ENCODE peak calls at places on chromosomes 2 and 18, in seven cellular contexts. X is NCI-H748 treated with DMSO at 0.1 percent for 48 hours; O is activated naive CD8-positive, alpha-beta T cell treated with anti-CD3 and anti-CD28 coated beads, Interleukin-2, amount 50 U/mL, for 24 hours; A is stimulated activated CD4-positive, alpha-beta T cell treated with anti-CD3 and anti-CD28 coated beads, Interleukin-2, amount 100 ng/mL, for 24 hours; H is NAMALWA; F is head of caudate nucleus; Y is PC-9. G is an unnamed sample.

GRCh38 chr2:171432969-171433762 is 624 bp downstream of the METTL8 start:
- DNase-seq in X (peak), O (peak), A (peak), H (peak), F (peak), Y (peak), G (peak)

GRCh38 chr2:235021752-235022151 is 69.9 kb downstream of the SH3BP4 start:
- DNase-seq in X (no peak), O (no peak), A (no peak), H (no peak), F (no peak), Y (peak), G (no peak)

GRCh38 chr2:96146881-96147592 is 1.8 kb upstream of the DUSP2 start:
- DNase-seq in X (no peak), O (no peak), A (no peak), H (no peak), F (no peak), Y (no peak), G (no peak)

GRCh38 chr18:74896390-74896991 is 298.8 kb downstream of the ZNF407 start:
- DNase-seq in X (peak), O (no peak), A (peak), H (peak), F (peak), Y (peak), G (peak)

GRCh38 chr2:146982393-146982846 is 862.4 kb upstream of the ACVR2A start:
- DNase-seq in X (no peak), O (no peak), A (no peak), H (no peak), F (no peak), Y (no peak), G (no peak)

GRCh38 chr2:38064805-38065501 is 11.0 kb downstream of the CYP1B1 start:
- DNase-seq in X (no peak), O (no peak), A (no peak), H (no peak), F (no peak), Y (no peak), G (no peak)

GRCh38 chr2:63047193-63047533 is 3.5 kb upstream of the OTX1 start:
- DNase-seq in X (no peak), O (no peak), A (no peak), H (no peak), F (no peak), Y (no peak), G (no peak)

GRCh38 chr2:169452080-169452479 is 27.2 kb upstream of the BBS5 start:
- DNase-seq in X (peak), O (no peak), A (no peak), H (peak), F (no peak), Y (no peak), G (no peak)

GRCh38 chr18:74784791-74785190 is 187.1 kb downstream of the ZNF407 start:
- DNase-seq in X (peak), O (no peak), A (no peak), H (no peak), F (no peak), Y (no peak), G (no peak)

GRCh38 chr2:169504651-169505050 is 4.9 kb upstream of the KLHL41 start:
- DNase-seq in X (no peak), O (no peak), A (no peak), H (no peak), F (no peak), Y (no peak), G (no peak)

GRCh38 chr2:183927367-183928355 is 670.7 kb upstream of the ZNF804A start:
- DNase-seq in X (no peak), O (no peak), A (no peak), H (no peak), F (no peak), Y (no peak), G (no peak)

GRCh38 chr18:54357082-54357659 is 487 bp downstream of the STARD6 start:
- DNase-seq in X (peak), O (no peak), A (no peak), H (no peak), F (peak), Y (no peak), G (peak)

GRCh38 chr2:145546091-145546490 is 1026.2 kb upstream of the ZEB2 start:
- DNase-seq in X (no peak), O (no peak), A (no peak), H (no peak), F (no peak), Y (no peak), G (no peak)

GRCh38 chr2:160425394-160425793 is 68.2 kb downstream of the RBMS1 start:
- DNase-seq in X (no peak), O (no peak), A (no peak), H (no peak), F (no peak), Y (no peak), G (no peak)

GRCh38 chr2:30758315-30758714 is 48.9 kb downstream of the CAPN13 start:
- DNase-seq in X (no peak), O (no peak), A (no peak), H (no peak), F (no peak), Y (no peak), G (no peak)

GRCh38 chr18:24497052-24497754 is 36.8 kb downstream of the HRH4 start:
- DNase-seq in X (peak), O (no peak), A (no peak), H (no peak), F (no peak), Y (no peak), G (no peak)

GRCh38 chr2:37825586-37825985 is 99.5 kb upstream of the RMDN2 start:
- DNase-seq in X (no peak), O (no peak), A (no peak), H (no peak), F (no peak), Y (no peak), G (no peak)

GRCh38 chr2:158405341-158405740 is 51.2 kb downstream of the CCDC148 start:
- DNase-seq in X (no peak), O (no peak), A (no peak), H (no peak), F (no peak), Y (no peak), G (no peak)

GRCh38 chr2:175167076-175167791 is 769 bp downstream of the ATF2 start:
- DNase-seq in X (peak), O (peak), A (peak), H (peak), F (peak), Y (no peak), G (no peak)

GRCh38 chr2:29025711-29026110 is 44.6 kb downstream of the TOGARAM2 start:
- DNase-seq in X (no peak), O (no peak), A (no peak), H (no peak), F (no peak), Y (no peak), G (no peak)

GRCh38 chr2:20291106-20291564 is 59.5 kb downstream of the PUM2 start:
- DNase-seq in X (no peak), O (no peak), A (no peak), H (peak), F (peak), Y (peak), G (peak)

GRCh38 chr2:239383036-239383795 is 17.6 kb downstream of the HDAC4 start:
- DNase-seq in X (no peak), O (no peak), A (no peak), H (no peak), F (no peak), Y (no peak), G (no peak)

GRCh38 chr2:116692988-116693387 is 1121.5 kb upstream of the DDX18 start:
- DNase-seq in X (no peak), O (no peak), A (no peak), H (no peak), F (no peak), Y (no peak), G (no peak)

GRCh38 chr2:53366570-53366969 is 401.0 kb upstream of the CHAC2 start:
- DNase-seq in X (peak), O (no peak), A (no peak), H (no peak), F (no peak), Y (no peak), G (no peak)

GRCh38 chr2:220941683-220942082 is 630.4 kb downstream of the EPHA4 start:
- DNase-seq in X (no peak), O (no peak), A (no peak), H (no peak), F (no peak), Y (no peak), G (no peak)

GRCh38 chr2:96805026-96805425 is 11.0 kb upstream of the CNNM3 start:
- DNase-seq in X (no peak), O (no peak), A (no peak), H (no peak), F (no peak), Y (no peak), G (no peak)

GRCh38 chr2:76128622-76129021 is 417.9 kb upstream of the GCFC2 start:
- DNase-seq in X (no peak), O (no peak), A (no peak), H (no peak), F (no peak), Y (no peak), G (no peak)

GRCh38 chr2:166343467-166343866 is 32.3 kb downstream of the SCN9A start:
- DNase-seq in X (peak), O (no peak), A (no peak), H (no peak), F (no peak), Y (no peak), G (peak)

GRCh38 chr2:176177580-176178270 is 10.7 kb upstream of the HOXD1 start:
- DNase-seq in X (peak), O (no peak), A (no peak), H (no peak), F (no peak), Y (no peak), G (no peak)

GRCh38 chr18:78773303-78773755 is 206.3 kb upstream of the SALL3 start:
- DNase-seq in X (no peak), O (no peak), A (no peak), H (no peak), F (no peak), Y (no peak), G (no peak)